ENCODE peak calls at places on chromosomes 1 and 21, in five cellular contexts. One of them, this sample, is unnamed. For H3K4me1, the result is how much of the 10 kb centered on the place peaks cover.

GRCh38 chr1:167726038-167726437 is 4.3 kb downstream of the MPZL1 start:
- DNase-seq in stomach: no peak
- DNase-seq in PC-3: no peak
- DNase-seq in tibial artery: no peak
- DNase-seq in upper lobe of right lung: no peak
- DNase-seq in this sample: no peak

GRCh38 chr1:61162513-61163274 is 80.3 kb downstream of the NFIA start:
- DNase-seq in tibial artery: no peak
- DNase-seq in upper lobe of right lung: no peak
- DNase-seq in PC-3: no peak
- DNase-seq in stomach: no peak
- DNase-seq in this sample: no peak

GRCh38 chr1:54107131-54107530 is 45.7 kb downstream of the CDCP2 start:
- DNase-seq in tibial artery: no peak
- DNase-seq in upper lobe of right lung: no peak
- DNase-seq in PC-3: peak
- DNase-seq in stomach: no peak
- DNase-seq in this sample: no peak

GRCh38 chr1:209652121-209652742 is at the start of gene LAMB3:
- DNase-seq in tibial artery: no peak
- DNase-seq in PC-3: peak
- DNase-seq in stomach: peak
- DNase-seq in upper lobe of right lung: peak
- DNase-seq in this sample: no peak

GRCh38 chr21:42846221-42846620 is 33.1 kb downstream of the WDR4 start:
- DNase-seq in tibial artery: peak
- DNase-seq in PC-3: no peak
- DNase-seq in upper lobe of right lung: peak
- DNase-seq in stomach: no peak
- DNase-seq in this sample: no peak

GRCh38 chr1:156920233-156921052 is at the start of gene LRRC71:
- DNase-seq in PC-3: peak
- DNase-seq in stomach: peak
- DNase-seq in tibial artery: peak
- DNase-seq in upper lobe of right lung: peak
- DNase-seq in this sample: no peak

GRCh38 chr1:38095337-38096030 is 48.9 kb upstream of the POU3F1 start:
- DNase-seq in stomach: no peak
- DNase-seq in PC-3: no peak
- DNase-seq in upper lobe of right lung: no peak
- DNase-seq in tibial artery: no peak
- DNase-seq in this sample: no peak

GRCh38 chr1:35129080-35129479 is 49.9 kb downstream of the ZMYM1 start:
- DNase-seq in PC-3: no peak
- DNase-seq in stomach: no peak
- DNase-seq in upper lobe of right lung: no peak
- DNase-seq in tibial artery: no peak
- DNase-seq in this sample: no peak

GRCh38 chr1:198656500-198656932 is 17.7 kb downstream of the PTPRC start:
- DNase-seq in PC-3: peak
- DNase-seq in tibial artery: peak
- DNase-seq in upper lobe of right lung: peak
- DNase-seq in stomach: peak
- DNase-seq in this sample: peak

GRCh38 chr1:30368841-30369240 is 354.5 kb downstream of the MATN1 start:
- DNase-seq in PC-3: no peak
- DNase-seq in tibial artery: peak
- DNase-seq in upper lobe of right lung: no peak
- DNase-seq in stomach: no peak
- DNase-seq in this sample: no peak

GRCh38 chr1:84402060-84402459 is 3.8 kb downstream of the DNASE2B start:
- DNase-seq in upper lobe of right lung: no peak
- DNase-seq in PC-3: peak
- DNase-seq in stomach: no peak
- DNase-seq in tibial artery: no peak
- DNase-seq in this sample: no peak

GRCh38 chr1:215257280-215257679 is 174.7 kb downstream of the KCNK2 start:
- DNase-seq in stomach: no peak
- DNase-seq in tibial artery: no peak
- DNase-seq in upper lobe of right lung: no peak
- DNase-seq in PC-3: no peak
- DNase-seq in this sample: no peak

DNA sequence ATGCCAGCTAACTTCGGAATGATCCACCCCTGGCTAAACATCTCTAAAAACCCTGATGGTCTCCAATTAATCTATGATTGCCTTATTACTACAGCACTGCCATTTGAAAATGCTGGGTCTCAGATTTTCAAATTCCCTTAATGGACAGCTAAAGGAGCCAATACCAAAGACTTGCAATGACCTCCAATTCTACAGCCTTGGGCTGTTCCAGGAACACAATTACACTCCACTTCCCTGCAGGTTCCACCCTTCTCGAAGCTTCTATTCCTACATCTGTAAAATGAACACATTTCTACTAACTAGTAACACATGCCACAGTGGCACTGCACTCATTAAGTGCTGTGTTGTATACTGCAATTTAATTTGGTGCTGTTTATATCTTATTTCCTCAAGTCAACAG is 85.7 kb upstream of the AK4 start:
- DNase-seq in PC-3: no peak
- DNase-seq in stomach: no peak
- DNase-seq in tibial artery: no peak
- DNase-seq in upper lobe of right lung: no peak
- DNase-seq in this sample: no peak
- H3K4me1 ChIP-seq in PC-3: under half
- H3K4me1 ChIP-seq in stomach: half or more
- H3K4me1 ChIP-seq in tibial artery: under half
- H3K4me1 ChIP-seq in upper lobe of right lung: under half
- H3K4me1 ChIP-seq in this sample: under half

DNA sequence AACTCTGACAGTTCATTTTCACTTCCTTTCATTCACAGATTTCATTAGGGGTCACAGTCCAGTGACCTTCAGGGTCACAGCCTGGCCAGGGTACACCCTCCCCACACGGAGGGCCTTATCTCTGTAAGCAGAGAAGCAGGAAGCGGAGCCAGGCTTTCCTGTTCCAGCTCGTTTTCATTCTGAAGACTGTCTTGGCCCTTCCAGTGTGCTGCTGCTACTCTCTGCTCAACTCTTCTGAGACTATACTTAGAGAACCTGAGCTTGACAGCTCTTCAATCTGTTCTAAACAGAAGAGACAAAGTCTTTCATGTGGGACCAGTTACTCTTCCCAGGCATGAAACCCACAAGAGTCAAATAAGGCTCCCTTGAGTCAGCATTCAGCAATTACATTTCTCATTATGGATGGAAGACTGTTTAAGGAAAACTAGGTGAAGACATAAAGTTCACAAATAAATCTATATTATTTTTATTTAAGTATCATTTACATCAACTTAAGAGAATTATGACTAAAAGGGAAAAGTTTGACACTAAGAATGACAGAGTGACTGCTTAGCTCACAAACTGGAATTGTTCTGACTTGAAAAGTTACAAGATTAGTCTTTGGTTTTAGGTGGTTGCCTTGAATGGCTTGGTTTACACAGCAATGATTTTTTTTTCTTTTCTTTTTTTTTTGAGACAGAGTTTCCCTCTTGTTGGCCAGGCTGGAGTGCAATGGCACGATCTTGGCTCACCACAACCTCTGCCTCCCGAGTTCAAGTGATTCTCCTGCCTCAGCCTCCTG is 4.8 kb upstream of the TDRD10 start:
- DNase-seq in upper lobe of right lung: no peak
- DNase-seq in stomach: peak
- DNase-seq in PC-3: no peak
- DNase-seq in tibial artery: no peak
- DNase-seq in this sample: peak
- H3K4me3 ChIP-seq in upper lobe of right lung: peak
- H3K4me3 ChIP-seq in stomach: no peak
- H3K4me3 ChIP-seq in PC-3: no peak
- H3K4me3 ChIP-seq in tibial artery: no peak
- H3K4me3 ChIP-seq in this sample: no peak

DNA sequence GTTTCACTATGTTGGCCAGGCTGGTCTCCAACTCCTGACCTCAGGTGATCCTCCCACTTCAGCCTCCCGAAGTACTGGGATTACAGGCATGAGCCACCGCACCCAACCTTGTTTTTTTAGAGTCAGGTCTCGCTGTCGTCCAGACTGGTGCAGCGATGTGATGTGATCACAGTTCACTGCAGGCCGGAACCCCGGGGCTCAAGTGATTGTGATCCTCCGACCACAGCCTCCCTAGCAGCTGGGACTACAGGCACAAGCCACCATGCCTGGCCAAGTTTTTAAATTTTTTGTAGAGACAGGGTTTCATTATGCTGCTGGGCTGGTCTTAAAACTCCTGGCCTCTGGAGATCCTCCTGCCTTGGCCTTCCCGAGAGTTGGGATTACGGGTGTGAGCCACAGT is 46.1 kb upstream of the LIN9 start:
- DNase-seq in PC-3: no peak
- DNase-seq in upper lobe of right lung: no peak
- DNase-seq in stomach: no peak
- DNase-seq in tibial artery: no peak
- DNase-seq in this sample: no peak
- H3K4me1 ChIP-seq in PC-3: under half
- H3K4me1 ChIP-seq in upper lobe of right lung: under half
- H3K4me1 ChIP-seq in stomach: under half
- H3K4me1 ChIP-seq in tibial artery: under half
- H3K4me1 ChIP-seq in this sample: under half

GRCh38 chr1:6112690-6113005 is 67.0 kb downstream of the KCNAB2 start:
- DNase-seq in upper lobe of right lung: no peak
- DNase-seq in stomach: no peak
- DNase-seq in PC-3: no peak
- DNase-seq in tibial artery: no peak
- DNase-seq in this sample: no peak
- H3K4me3 ChIP-seq in upper lobe of right lung: no peak
- H3K4me3 ChIP-seq in stomach: no peak
- H3K4me3 ChIP-seq in PC-3: no peak
- H3K4me3 ChIP-seq in tibial artery: no peak
- H3K4me3 ChIP-seq in this sample: no peak

This sample was measured in CD8-positive, alpha-beta memory T cell.